ENCODE peak calls at places on chromosome 21, in seven cellular contexts. J is PC-9; E is fibroblast of lung; N is mammary epithelial cell; L is body of pancreas; S is CD4-positive, alpha-beta T cell; H is heart left ventricle. D is an unnamed sample. For H3K9me3, the result is how much of the 10 kb centered on the place peaks cover.

GRCh38 chr21:39663066-39663465 is 50.3 kb downstream of the B3GALT5 start:
- DNase-seq in J (no peak), E (no peak), N (no peak), L (no peak), S (no peak), H (no peak), D (no peak)

GRCh38 chr21:16840549-16840948 is 672.3 kb upstream of the CXADR start:
- DNase-seq in J (no peak), E (no peak), N (no peak), L (no peak), S (no peak), H (no peak), D (no peak)

GRCh38 chr21:28104346-28104745 is 888.3 kb downstream of the LTN1 start:
- DNase-seq in J (no peak), E (no peak), N (no peak), L (no peak), S (no peak), H (no peak), D (no peak)

GRCh38 chr21:32940079-32941014 is 85.4 kb upstream of the OLIG2 start:
- DNase-seq in J (peak), E (peak), N (peak), L (peak), S (peak), H (no peak), D (peak)

GRCh38 chr21:42118901-42119300 is 47.8 kb downstream of the UMODL1 start:
- DNase-seq in J (no peak), E (peak), N (no peak), L (no peak), S (no peak), H (no peak), D (no peak)

GRCh38 chr21:28338906-28339305 is 653.8 kb downstream of the LTN1 start:
- DNase-seq in J (no peak), E (no peak), N (no peak), L (no peak), S (no peak), H (no peak), D (no peak)

GRCh38 chr21:35475006-35475405 is 425.9 kb upstream of the RUNX1 start:
- DNase-seq in J (no peak), E (peak), N (no peak), L (no peak), S (no peak), H (no peak), D (no peak)

GRCh38 chr21:17436626-17437111 is 76.2 kb upstream of the CXADR start:
- DNase-seq in J (no peak), E (no peak), N (no peak), L (no peak), S (no peak), H (no peak), D (no peak)

GRCh38 chr21:41593051-41593783 is 85.3 kb upstream of the TMPRSS2 start:
- DNase-seq in J (no peak), E (no peak), N (no peak), L (no peak), S (no peak), H (no peak), D (peak)

GRCh38 chr21:33971492-33972013 is 55.9 kb upstream of the ATP5PO start:
- DNase-seq in J (no peak), E (peak), N (peak), L (no peak), S (no peak), H (no peak), D (no peak)

GRCh38 chr21:17003763-17004373 is 509.0 kb upstream of the CXADR start:
- DNase-seq in J (no peak), E (peak), N (peak), L (no peak), S (no peak), H (no peak), D (no peak)

GRCh38 chr21:39018730-39019129 is 164.5 kb downstream of the PSMG1 start:
- DNase-seq in J (no peak), E (no peak), N (no peak), L (no peak), S (no peak), H (no peak), D (no peak)

GRCh38 chr21:36460866-36461265 is 19.1 kb downstream of the CLDN14 start:
- DNase-seq in J (no peak), E (no peak), N (no peak), L (no peak), S (no peak), H (no peak), D (no peak)

GRCh38 chr21:30190554-30190953 is 23.9 kb upstream of the CLDN17 start:
- DNase-seq in J (no peak), E (no peak), N (no peak), L (no peak), S (no peak), H (no peak), D (no peak)

GRCh38 chr21:30194701-30195299 is 21.1 kb downstream of the CLDN8 start:
- DNase-seq in J (no peak), E (no peak), N (peak), L (no peak), S (no peak), H (no peak), D (no peak)

GRCh38 chr21:30189763-30190162 is 23.2 kb upstream of the CLDN17 start:
- DNase-seq in J (no peak), E (no peak), N (no peak), L (no peak), S (no peak), H (no peak), D (no peak)

GRCh38 chr21:30193201-30193600 is 22.7 kb downstream of the CLDN8 start:
- DNase-seq in J (no peak), E (no peak), N (peak), L (no peak), S (no peak), H (no peak), D (no peak)
- H3K9me3 ChIP-seq in J (under half), E (under half), N (under half), L (under half), S (under half), H (under half), D (under half)

GRCh38 chr21:26169061-26169610 is 1.4 kb downstream of the APP start:
- DNase-seq in J (peak), E (peak), N (peak), L (peak), S (peak), H (peak), D (peak)
- TF ChIP-seq CTCF in J (no peak), E (peak), N (peak), L (peak), S (peak), H (peak), D (no peak)

GRCh38 chr21:46006547-46007497 is 25.3 kb downstream of the COL6A1 start:
- DNase-seq in J (no peak), E (no peak), N (no peak), L (peak), S (no peak), H (peak), D (peak)

GRCh38 chr21:46005481-46005881 is 23.9 kb downstream of the COL6A1 start:
- DNase-seq in J (no peak), E (no peak), N (no peak), L (peak), S (no peak), H (peak), D (peak)

GRCh38 chr21:46003575-46004007 is 22.0 kb downstream of the COL6A1 start:
- DNase-seq in J (no peak), E (no peak), N (no peak), L (peak), S (no peak), H (peak), D (peak)

GRCh38 chr21:46004168-46004861 is 22.7 kb downstream of the COL6A1 start:
- DNase-seq in J (no peak), E (no peak), N (no peak), L (peak), S (no peak), H (peak), D (no peak)

GRCh38 chr21:46005081-46005480 is 23.5 kb downstream of the COL6A1 start:
- DNase-seq in J (no peak), E (no peak), N (no peak), L (peak), S (no peak), H (no peak), D (no peak)
- H3K9me3 ChIP-seq in J (under half), E (under half), N (under half), L (under half), S (under half), H (under half), D (under half)

GRCh38 chr21:44301093-44301492 is 1.2 kb downstream of the PFKL start:
- DNase-seq in J (no peak), E (no peak), N (no peak), L (no peak), S (no peak), H (no peak), D (peak)
- TF ChIP-seq CTCF in J (no peak), E (no peak), N (no peak), L (no peak), S (no peak), H (no peak), D (no peak)